ENCODE peak calls at places on chromosome 7, in five cellular contexts. One of them, this sample, is unnamed.

GRCh38 chr7:7201583-7202374 is 19.4 kb downstream of the C1GALT1 start:
- DNase-seq in neural crest cell: no peak
- DNase-seq in cardiac fibroblast: no peak
- DNase-seq in A172: no peak
- DNase-seq in activated T-cell treated with anti-CD3 and anti-CD28 coated beads for 1 hour: peak; percentile 21
- DNase-seq in this sample: no peak

GRCh38 chr7:66099551-66100407 is 14.9 kb upstream of the CRCP start:
- DNase-seq in activated T-cell treated with anti-CD3 and anti-CD28 coated beads for 1 hour: no peak
- DNase-seq in cardiac fibroblast: peak; percentile 91
- DNase-seq in A172: peak; percentile 97
- DNase-seq in neural crest cell: peak; percentile 26
- DNase-seq in this sample: peak; percentile 45

GRCh38 chr7:71484381-71484780 is 352.4 kb downstream of the GALNT17 start:
- DNase-seq in activated T-cell treated with anti-CD3 and anti-CD28 coated beads for 1 hour: no peak
- DNase-seq in cardiac fibroblast: peak; percentile 4
- DNase-seq in neural crest cell: no peak
- DNase-seq in A172: no peak
- DNase-seq in this sample: no peak

GRCh38 chr7:29596593-29597178 is 33.1 kb downstream of the PRR15 start:
- DNase-seq in cardiac fibroblast: no peak
- DNase-seq in activated T-cell treated with anti-CD3 and anti-CD28 coated beads for 1 hour: no peak
- DNase-seq in neural crest cell: no peak
- DNase-seq in A172: no peak
- DNase-seq in this sample: no peak

GRCh38 chr7:45199506-45199905 is 41.9 kb downstream of the RAMP3 start:
- DNase-seq in A172: no peak
- DNase-seq in neural crest cell: no peak
- DNase-seq in activated T-cell treated with anti-CD3 and anti-CD28 coated beads for 1 hour: no peak
- DNase-seq in cardiac fibroblast: no peak
- DNase-seq in this sample: no peak

GRCh38 chr7:111006691-111007090 is 84.2 kb upstream of the LRRN3 start:
- DNase-seq in cardiac fibroblast: peak; percentile 75
- DNase-seq in activated T-cell treated with anti-CD3 and anti-CD28 coated beads for 1 hour: no peak
- DNase-seq in A172: no peak
- DNase-seq in neural crest cell: no peak
- DNase-seq in this sample: no peak

GRCh38 chr7:100476903-100477870 is 1.8 kb downstream of the TSC22D4 start:
- DNase-seq in A172: no peak
- DNase-seq in neural crest cell: no peak
- DNase-seq in cardiac fibroblast: no peak
- DNase-seq in activated T-cell treated with anti-CD3 and anti-CD28 coated beads for 1 hour: no peak
- DNase-seq in this sample: no peak

GRCh38 chr7:54394877-54395276 is 147.3 kb upstream of the VSTM2A start:
- DNase-seq in A172: no peak
- DNase-seq in cardiac fibroblast: no peak
- DNase-seq in neural crest cell: no peak
- DNase-seq in activated T-cell treated with anti-CD3 and anti-CD28 coated beads for 1 hour: no peak
- DNase-seq in this sample: no peak

GRCh38 chr7:108128514-108128913 is 1.6 kb downstream of the LAMB4 start:
- DNase-seq in neural crest cell: no peak
- DNase-seq in activated T-cell treated with anti-CD3 and anti-CD28 coated beads for 1 hour: no peak
- DNase-seq in cardiac fibroblast: no peak
- DNase-seq in A172: no peak
- DNase-seq in this sample: no peak

GRCh38 chr7:73504017-73504416 is 18.1 kb downstream of the BAZ1B start:
- DNase-seq in activated T-cell treated with anti-CD3 and anti-CD28 coated beads for 1 hour: no peak
- DNase-seq in cardiac fibroblast: no peak
- DNase-seq in A172: no peak
- DNase-seq in neural crest cell: no peak
- DNase-seq in this sample: no peak

GRCh38 chr7:151081170-151082101 is 827 bp upstream of the FASTK start:
- DNase-seq in activated T-cell treated with anti-CD3 and anti-CD28 coated beads for 1 hour: no peak
- DNase-seq in A172: no peak
- DNase-seq in cardiac fibroblast: no peak
- DNase-seq in neural crest cell: no peak
- DNase-seq in this sample: no peak

GRCh38 chr7:15747187-15748111 is 61.0 kb upstream of the MEOX2 start:
- DNase-seq in neural crest cell: no peak
- DNase-seq in activated T-cell treated with anti-CD3 and anti-CD28 coated beads for 1 hour: no peak
- DNase-seq in A172: peak; percentile 11
- DNase-seq in cardiac fibroblast: peak; percentile 27
- DNase-seq in this sample: no peak

GRCh38 chr7:3157541-3158287 is 114.0 kb upstream of the CARD11 start:
- DNase-seq in A172: peak; percentile 71
- DNase-seq in cardiac fibroblast: peak; percentile 36
- DNase-seq in neural crest cell: no peak
- DNase-seq in activated T-cell treated with anti-CD3 and anti-CD28 coated beads for 1 hour: no peak
- DNase-seq in this sample: no peak

GRCh38 chr7:127588019-127588696 is at the start of gene ARF5:
- DNase-seq in A172: peak; percentile 58
- DNase-seq in cardiac fibroblast: peak; percentile 76
- DNase-seq in neural crest cell: peak; percentile 80
- DNase-seq in activated T-cell treated with anti-CD3 and anti-CD28 coated beads for 1 hour: peak; percentile 80
- DNase-seq in this sample: peak; percentile 37

GRCh38 chr7:56157238-56157790 is 41.1 kb upstream of the NUPR2 start:
- DNase-seq in cardiac fibroblast: no peak
- DNase-seq in activated T-cell treated with anti-CD3 and anti-CD28 coated beads for 1 hour: no peak
- DNase-seq in A172: no peak
- DNase-seq in neural crest cell: no peak
- DNase-seq in this sample: no peak

GRCh38 chr7:39589323-39590111 is 23.3 kb downstream of the YAE1 start:
- DNase-seq in activated T-cell treated with anti-CD3 and anti-CD28 coated beads for 1 hour: peak; percentile 21
- DNase-seq in neural crest cell: no peak
- DNase-seq in cardiac fibroblast: peak; percentile 98
- DNase-seq in A172: peak; percentile 95
- DNase-seq in this sample: peak; percentile 58

GRCh38 chr7:15016726-15017125 is 114.2 kb upstream of the DGKB start:
- DNase-seq in A172: peak; percentile 61
- DNase-seq in neural crest cell: no peak
- DNase-seq in activated T-cell treated with anti-CD3 and anti-CD28 coated beads for 1 hour: no peak
- DNase-seq in cardiac fibroblast: peak; percentile 5
- DNase-seq in this sample: no peak

GRCh38 chr7:41261081-41261480 is 441.8 kb downstream of the INHBA start:
- DNase-seq in neural crest cell: no peak
- DNase-seq in cardiac fibroblast: no peak
- DNase-seq in A172: no peak
- DNase-seq in activated T-cell treated with anti-CD3 and anti-CD28 coated beads for 1 hour: no peak
- DNase-seq in this sample: no peak

GRCh38 chr7:129222064-129222463 is 2.8 kb upstream of the AHCYL2 start:
- DNase-seq in cardiac fibroblast: no peak
- DNase-seq in activated T-cell treated with anti-CD3 and anti-CD28 coated beads for 1 hour: no peak
- DNase-seq in A172: no peak
- DNase-seq in neural crest cell: no peak
- DNase-seq in this sample: no peak

GRCh38 chr7:32942783-32943653 is 14.2 kb upstream of the FKBP9 start:
- DNase-seq in cardiac fibroblast: peak; percentile 70
- DNase-seq in A172: peak; percentile 54
- DNase-seq in neural crest cell: peak; percentile 68
- DNase-seq in activated T-cell treated with anti-CD3 and anti-CD28 coated beads for 1 hour: peak; percentile 53
- DNase-seq in this sample: peak; percentile 41

This sample was measured in CMK.